ENCODE peak calls at places on chromosomes 5 and 9, in eight cellular contexts. One of them, this sample, is unnamed.

GRCh38 chr5:142149363-142149762 is 40.8 kb downstream of the NDFIP1 start:
- DNase-seq in endodermal cell: no peak
- DNase-seq in heart left ventricle: no peak
- DNase-seq in Peyer's patch: no peak
- DNase-seq in mammary epithelial cell: no peak
- DNase-seq in uterus: no peak
- DNase-seq in HL-60: no peak
- DNase-seq in A549: no peak
- DNase-seq in this sample: no peak

GRCh38 chr5:158716668-158717067 is 383.0 kb downstream of the EBF1 start:
- DNase-seq in Peyer's patch: no peak
- DNase-seq in heart left ventricle: no peak
- DNase-seq in uterus: no peak
- DNase-seq in mammary epithelial cell: no peak
- DNase-seq in endodermal cell: no peak
- DNase-seq in HL-60: no peak
- DNase-seq in A549: no peak
- DNase-seq in this sample: no peak

GRCh38 chr5:117761190-117761589 is 1186.6 kb upstream of the SEMA6A start:
- DNase-seq in endodermal cell: no peak
- DNase-seq in uterus: no peak
- DNase-seq in mammary epithelial cell: no peak
- DNase-seq in HL-60: no peak
- DNase-seq in heart left ventricle: no peak
- DNase-seq in A549: no peak
- DNase-seq in Peyer's patch: no peak
- DNase-seq in this sample: no peak

GRCh38 chr5:136769900-136770684 is 404.7 kb upstream of the TRPC7 start:
- DNase-seq in mammary epithelial cell: peak
- DNase-seq in heart left ventricle: peak
- DNase-seq in endodermal cell: peak
- DNase-seq in HL-60: peak
- DNase-seq in Peyer's patch: no peak
- DNase-seq in A549: peak
- DNase-seq in uterus: peak
- DNase-seq in this sample: no peak

GRCh38 chr9:34154052-34154451 is 24.8 kb upstream of the UBAP1 start:
- DNase-seq in mammary epithelial cell: no peak
- DNase-seq in A549: no peak
- DNase-seq in heart left ventricle: no peak
- DNase-seq in HL-60: no peak
- DNase-seq in uterus: no peak
- DNase-seq in Peyer's patch: no peak
- DNase-seq in endodermal cell: no peak
- DNase-seq in this sample: no peak

GRCh38 chr9:120876842-120877240 is at the start of gene PHF19:
- DNase-seq in endodermal cell: peak
- DNase-seq in HL-60: no peak
- DNase-seq in Peyer's patch: no peak
- DNase-seq in heart left ventricle: peak
- DNase-seq in uterus: no peak
- DNase-seq in mammary epithelial cell: peak
- DNase-seq in A549: peak
- DNase-seq in this sample: no peak

GRCh38 chr5:10453564-10453963 is 11.9 kb downstream of the ROPN1L start:
- DNase-seq in uterus: no peak
- DNase-seq in endodermal cell: peak
- DNase-seq in Peyer's patch: no peak
- DNase-seq in mammary epithelial cell: no peak
- DNase-seq in A549: no peak
- DNase-seq in HL-60: no peak
- DNase-seq in heart left ventricle: no peak
- DNase-seq in this sample: no peak

GRCh38 chr9:136178061-136178772 is 26.7 kb downstream of the LHX3 start:
- DNase-seq in mammary epithelial cell: no peak
- DNase-seq in Peyer's patch: no peak
- DNase-seq in heart left ventricle: no peak
- DNase-seq in endodermal cell: no peak
- DNase-seq in uterus: no peak
- DNase-seq in A549: no peak
- DNase-seq in HL-60: no peak
- DNase-seq in this sample: no peak

GRCh38 chr9:114432323-114433067 is 44.7 kb upstream of the AKNA start:
- DNase-seq in HL-60: no peak
- DNase-seq in endodermal cell: no peak
- DNase-seq in heart left ventricle: no peak
- DNase-seq in uterus: no peak
- DNase-seq in Peyer's patch: no peak
- DNase-seq in A549: no peak
- DNase-seq in mammary epithelial cell: no peak
- DNase-seq in this sample: no peak

GRCh38 chr5:54514269-54514668 is 3.3 kb upstream of the SNX18 start:
- DNase-seq in uterus: no peak
- DNase-seq in endodermal cell: no peak
- DNase-seq in Peyer's patch: no peak
- DNase-seq in mammary epithelial cell: no peak
- DNase-seq in heart left ventricle: no peak
- DNase-seq in A549: no peak
- DNase-seq in HL-60: no peak
- DNase-seq in this sample: no peak

GRCh38 chr9:122218070-122218884 is 10.5 kb downstream of the LHX6 start:
- DNase-seq in mammary epithelial cell: no peak
- DNase-seq in endodermal cell: peak
- DNase-seq in heart left ventricle: no peak
- DNase-seq in HL-60: no peak
- DNase-seq in Peyer's patch: no peak
- DNase-seq in A549: no peak
- DNase-seq in uterus: no peak
- DNase-seq in this sample: no peak

GRCh38 chr5:119354522-119355243 is 1.1 kb upstream of the TNFAIP8 start:
- DNase-seq in HL-60: no peak
- DNase-seq in uterus: no peak
- DNase-seq in endodermal cell: no peak
- DNase-seq in Peyer's patch: no peak
- DNase-seq in heart left ventricle: no peak
- DNase-seq in mammary epithelial cell: no peak
- DNase-seq in A549: no peak
- DNase-seq in this sample: no peak

GRCh38 chr9:136853596-136854112 is 1.5 kb downstream of the MAMDC4 start:
- DNase-seq in A549: no peak
- DNase-seq in HL-60: no peak
- DNase-seq in mammary epithelial cell: no peak
- DNase-seq in endodermal cell: peak
- DNase-seq in Peyer's patch: no peak
- DNase-seq in heart left ventricle: peak
- DNase-seq in uterus: no peak
- DNase-seq in this sample: peak

GRCh38 chr9:1554123-1555045 is 460.8 kb upstream of the SMARCA2 start:
- DNase-seq in heart left ventricle: no peak
- DNase-seq in mammary epithelial cell: no peak
- DNase-seq in A549: no peak
- DNase-seq in uterus: no peak
- DNase-seq in HL-60: no peak
- DNase-seq in endodermal cell: no peak
- DNase-seq in Peyer's patch: no peak
- DNase-seq in this sample: no peak

GRCh38 chr5:66713998-66714397 is 117.8 kb downstream of the MAST4 start:
- DNase-seq in HL-60: no peak
- DNase-seq in uterus: peak
- DNase-seq in Peyer's patch: no peak
- DNase-seq in endodermal cell: peak
- DNase-seq in heart left ventricle: no peak
- DNase-seq in A549: no peak
- DNase-seq in mammary epithelial cell: peak
- DNase-seq in this sample: no peak

GRCh38 chr5:66722653-66723052 is 126.5 kb downstream of the MAST4 start:
- DNase-seq in HL-60: no peak
- DNase-seq in heart left ventricle: no peak
- DNase-seq in A549: no peak
- DNase-seq in mammary epithelial cell: no peak
- DNase-seq in Peyer's patch: no peak
- DNase-seq in uterus: no peak
- DNase-seq in endodermal cell: no peak
- DNase-seq in this sample: no peak

GRCh38 chr5:66717455-66718373 is 121.5 kb downstream of the MAST4 start:
- DNase-seq in endodermal cell: no peak
- DNase-seq in uterus: no peak
- DNase-seq in mammary epithelial cell: no peak
- DNase-seq in A549: no peak
- DNase-seq in HL-60: no peak
- DNase-seq in heart left ventricle: peak
- DNase-seq in Peyer's patch: no peak
- DNase-seq in this sample: no peak

GRCh38 chr5:66720776-66721175 is 124.6 kb downstream of the MAST4 start:
- DNase-seq in Peyer's patch: no peak
- DNase-seq in mammary epithelial cell: no peak
- DNase-seq in uterus: no peak
- DNase-seq in heart left ventricle: no peak
- DNase-seq in HL-60: no peak
- DNase-seq in endodermal cell: peak
- DNase-seq in A549: no peak
- DNase-seq in this sample: no peak

DNA sequence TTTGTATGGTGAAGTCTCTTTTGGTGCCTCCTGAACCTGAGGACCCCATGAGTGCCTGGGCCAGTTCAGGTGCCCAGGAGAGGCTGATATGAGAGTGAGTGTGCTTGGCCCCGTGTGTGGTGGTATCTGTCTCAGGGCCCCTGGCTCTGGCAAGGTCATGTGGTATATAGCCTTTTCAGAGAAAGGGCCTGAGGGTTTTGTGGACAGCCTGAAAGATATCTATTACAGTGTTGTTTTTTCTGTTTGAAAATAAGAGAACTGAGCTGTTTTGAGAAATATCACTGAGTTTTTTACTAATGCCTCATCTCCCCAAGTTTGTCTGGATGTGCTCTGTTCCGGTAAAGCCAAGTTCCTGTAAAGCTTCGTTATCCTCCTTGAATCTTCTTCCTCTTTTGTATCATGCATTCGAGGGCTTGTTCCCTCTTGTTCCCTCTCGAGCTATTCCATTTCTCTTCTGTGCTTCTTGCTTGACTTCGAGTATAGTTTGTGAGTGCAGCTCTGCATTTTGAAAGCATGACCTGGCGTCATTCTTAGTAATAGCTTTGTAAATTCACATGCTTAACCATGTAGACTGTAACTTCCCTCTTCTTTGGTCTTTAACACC is 122.3 kb downstream of the MAST4 start:
- DNase-seq in uterus: no peak
- DNase-seq in Peyer's patch: no peak
- DNase-seq in A549: no peak
- DNase-seq in endodermal cell: no peak
- DNase-seq in heart left ventricle: no peak
- DNase-seq in mammary epithelial cell: no peak
- DNase-seq in HL-60: no peak
- DNase-seq in this sample: peak
- TF ChIP-seq CTCF in uterus: no peak
- TF ChIP-seq CTCF in Peyer's patch: no peak
- TF ChIP-seq CTCF in A549: no peak
- TF ChIP-seq CTCF in endodermal cell: no peak
- TF ChIP-seq CTCF in heart left ventricle: no peak
- TF ChIP-seq CTCF in mammary epithelial cell: no peak
- TF ChIP-seq CTCF in HL-60: no peak
- TF ChIP-seq CTCF in this sample: no peak

DNA sequence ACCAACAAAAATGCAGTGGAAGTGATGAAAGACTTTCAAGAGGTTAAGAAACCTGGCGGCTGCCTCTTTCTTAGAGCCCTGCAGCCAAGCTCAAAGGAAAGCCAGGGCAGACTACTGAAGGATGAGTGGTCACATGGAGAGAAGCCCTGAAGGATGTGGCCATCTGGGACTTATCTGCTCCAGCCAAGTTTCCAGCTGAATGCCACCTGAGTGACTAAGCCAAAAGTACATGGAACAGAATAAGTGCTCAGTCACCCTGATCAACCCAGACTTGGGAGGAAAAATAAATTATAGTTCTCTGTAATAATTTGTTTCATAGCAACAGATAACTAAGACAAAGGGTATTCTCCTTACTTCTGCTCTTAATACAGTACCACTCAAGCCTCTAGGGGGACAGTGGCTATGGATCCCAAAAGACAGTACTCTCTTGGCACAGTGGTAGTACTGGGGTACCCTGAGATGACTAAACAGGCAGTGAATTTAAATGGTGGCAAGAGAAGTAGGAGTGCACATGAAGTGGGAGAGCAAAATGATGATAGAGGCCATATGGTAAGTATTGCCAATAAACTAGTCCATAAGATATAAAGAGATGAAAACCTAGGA is 182.3 kb downstream of the ELAVL2 start:
- DNase-seq in A549: no peak
- DNase-seq in HL-60: no peak
- DNase-seq in mammary epithelial cell: peak
- DNase-seq in uterus: no peak
- DNase-seq in heart left ventricle: no peak
- DNase-seq in endodermal cell: no peak
- DNase-seq in Peyer's patch: no peak
- DNase-seq in this sample: no peak
- TF ChIP-seq CTCF in A549: no peak
- TF ChIP-seq CTCF in HL-60: no peak
- TF ChIP-seq CTCF in mammary epithelial cell: no peak
- TF ChIP-seq CTCF in uterus: no peak
- TF ChIP-seq CTCF in heart left ventricle: no peak
- TF ChIP-seq CTCF in endodermal cell: peak
- TF ChIP-seq CTCF in Peyer's patch: no peak
- TF ChIP-seq CTCF in this sample: no peak

DNA sequence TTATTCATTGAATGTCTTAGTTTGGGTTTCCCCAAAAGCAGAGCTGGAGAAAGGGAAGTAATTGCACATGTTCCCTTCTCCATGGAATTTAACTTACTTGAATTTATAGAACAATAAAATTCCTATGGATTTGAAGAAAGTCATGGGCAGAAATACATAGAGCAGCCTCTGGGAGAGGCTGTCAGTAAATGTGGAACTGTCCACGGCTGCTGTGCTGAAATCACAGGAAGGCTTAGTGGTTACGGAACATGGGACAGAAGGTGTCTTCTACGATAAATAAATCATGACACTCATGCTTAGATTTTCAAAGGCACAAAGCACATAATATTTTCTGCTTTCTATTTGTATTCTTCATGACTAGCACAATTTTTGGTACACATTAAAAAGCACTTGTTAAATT is 440.6 kb upstream of the IZUMO3 start:
- DNase-seq in HL-60: no peak
- DNase-seq in A549: no peak
- DNase-seq in heart left ventricle: no peak
- DNase-seq in endodermal cell: peak
- DNase-seq in Peyer's patch: no peak
- DNase-seq in mammary epithelial cell: no peak
- DNase-seq in uterus: no peak
- DNase-seq in this sample: no peak
- TF ChIP-seq CTCF in HL-60: no peak
- TF ChIP-seq CTCF in A549: no peak
- TF ChIP-seq CTCF in heart left ventricle: no peak
- TF ChIP-seq CTCF in endodermal cell: no peak
- TF ChIP-seq CTCF in Peyer's patch: no peak
- TF ChIP-seq CTCF in mammary epithelial cell: no peak
- TF ChIP-seq CTCF in uterus: no peak
- TF ChIP-seq CTCF in this sample: no peak

DNA sequence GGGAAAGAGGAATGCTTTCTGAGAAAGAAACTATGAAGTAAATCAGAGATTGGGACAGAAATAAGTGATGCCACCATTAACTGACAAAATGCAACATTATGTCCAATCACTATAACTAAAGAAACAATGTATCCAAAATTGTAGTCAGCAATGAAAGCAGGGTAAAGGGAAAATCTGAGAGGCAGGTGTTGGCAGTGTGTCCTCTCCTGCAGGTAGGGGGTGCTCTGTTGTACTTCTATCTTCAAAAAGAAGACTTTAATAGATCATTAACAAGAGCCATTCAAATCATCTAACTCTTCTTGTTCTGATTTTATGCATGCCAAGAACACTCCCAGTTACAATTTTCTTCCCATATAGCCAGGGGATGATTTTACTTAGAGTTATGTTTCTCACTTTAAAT is 1275.7 kb downstream of the PTPRD start:
- DNase-seq in heart left ventricle: no peak
- DNase-seq in uterus: no peak
- DNase-seq in endodermal cell: no peak
- DNase-seq in Peyer's patch: no peak
- DNase-seq in HL-60: no peak
- DNase-seq in mammary epithelial cell: no peak
- DNase-seq in A549: no peak
- DNase-seq in this sample: no peak
- TF ChIP-seq CTCF in heart left ventricle: no peak
- TF ChIP-seq CTCF in uterus: no peak
- TF ChIP-seq CTCF in endodermal cell: peak
- TF ChIP-seq CTCF in Peyer's patch: no peak
- TF ChIP-seq CTCF in HL-60: no peak
- TF ChIP-seq CTCF in mammary epithelial cell: no peak
- TF ChIP-seq CTCF in A549: no peak
- TF ChIP-seq CTCF in this sample: no peak